ENCODE peak calls at places on chromosomes 7 and 10, in five cellular contexts. O is PC-3; D is CD4-positive, alpha-beta T cell; X is heart right ventricle; W is GM23248. C is an unnamed sample.
A peak's percentile ranks its signal among the peaks of the same experiment; 100 is the strongest.

GRCh38 chr10:16509996-16510395 is 11.7 kb downstream of the C1QL3 start:
- DNase-seq in O (no peak), X (no peak), W (peak; percentile 32), D (no peak), C (no peak)

GRCh38 chr10:76136876-76137420 is 705.5 kb downstream of the LRMDA start:
- DNase-seq in W (no peak), D (no peak), X (no peak), O (no peak), C (no peak)

GRCh38 chr7:118803-119376 is 73.5 kb upstream of the FAM20C start:
- DNase-seq in D (no peak), W (no peak), O (no peak), X (no peak), C (no peak)

GRCh38 chr10:89228136-89228535 is 21.0 kb upstream of the CH25H start:
- DNase-seq in X (no peak), O (no peak), D (no peak), W (no peak), C (no peak)

GRCh38 chr7:98474558-98474957 is 73.7 kb upstream of the BAIAP2L1 start:
- DNase-seq in O (no peak), D (no peak), X (no peak), W (peak; percentile 10), C (no peak)

GRCh38 chr7:134865001-134865845 is 85.8 kb downstream of the CALD1 start:
- DNase-seq in W (peak; percentile 52), O (no peak), X (no peak), D (peak; percentile 17), C (no peak)

GRCh38 chr7:111750168-111750715 is 187.9 kb upstream of the IMMP2L start:
- DNase-seq in X (no peak), D (no peak), O (peak; percentile 10), W (no peak), C (no peak)

GRCh38 chr7:118224521-118224920 is at the start of gene ANKRD7:
- DNase-seq in O (no peak), X (no peak), D (no peak), W (no peak), C (no peak)

GRCh38 chr7:64888561-64888900 is 14.5 kb upstream of the ZNF273 start:
- DNase-seq in D (no peak), O (no peak), W (no peak), X (no peak), C (no peak)

GRCh38 chr10:17174626-17175025 is 26.8 kb downstream of the TRDMT1 start:
- DNase-seq in X (no peak), W (peak; percentile 10), D (no peak), O (no peak), C (no peak)

GRCh38 chr7:151013728-151014497 is 10.4 kb downstream of the ATG9B start:
- DNase-seq in W (peak; percentile 92), X (peak; percentile 68), O (peak; percentile 58), D (peak; percentile 82), C (peak; percentile 92)

GRCh38 chr10:95414016-95414830 is 123.4 kb upstream of the PDLIM1 start:
- DNase-seq in X (peak; percentile 52), O (no peak), D (no peak), W (no peak), C (no peak)

GRCh38 chr7:111855161-111855841 is 293.0 kb upstream of the IMMP2L start:
- DNase-seq in D (no peak), O (peak; percentile 62), W (peak; percentile 85), X (no peak), C (peak; percentile 74)

GRCh38 chr10:37680716-37681616 is 176.4 kb downstream of the ZNF248 start:
- DNase-seq in D (no peak), W (no peak), X (no peak), O (no peak), C (no peak)

GRCh38 chr10:37679465-37679864 is 177.9 kb downstream of the ZNF248 start:
- DNase-seq in W (no peak), O (no peak), X (no peak), D (no peak), C (no peak)

GRCh38 chr10:37680243-37680683 is 177.1 kb downstream of the ZNF248 start:
- DNase-seq in O (no peak), W (no peak), X (no peak), D (no peak), C (no peak)

GRCh38 chr10:37682617-37683016 is 174.8 kb downstream of the ZNF248 start:
- DNase-seq in W (no peak), X (no peak), O (no peak), D (no peak), C (no peak)

GRCh38 chr10:37681617-37681999 is 175.8 kb downstream of the ZNF248 start:
- DNase-seq in X (no peak), D (no peak), W (no peak), O (no peak), C (no peak)
- H3K9me3 ChIP-seq in X (no peaks in the 10 kb centered on the region), D (no peaks in the 10 kb centered on the region), W (no peaks in the 10 kb centered on the region), O (no peaks in the 10 kb centered on the region), C (no peaks in the 10 kb centered on the region)

DNA sequence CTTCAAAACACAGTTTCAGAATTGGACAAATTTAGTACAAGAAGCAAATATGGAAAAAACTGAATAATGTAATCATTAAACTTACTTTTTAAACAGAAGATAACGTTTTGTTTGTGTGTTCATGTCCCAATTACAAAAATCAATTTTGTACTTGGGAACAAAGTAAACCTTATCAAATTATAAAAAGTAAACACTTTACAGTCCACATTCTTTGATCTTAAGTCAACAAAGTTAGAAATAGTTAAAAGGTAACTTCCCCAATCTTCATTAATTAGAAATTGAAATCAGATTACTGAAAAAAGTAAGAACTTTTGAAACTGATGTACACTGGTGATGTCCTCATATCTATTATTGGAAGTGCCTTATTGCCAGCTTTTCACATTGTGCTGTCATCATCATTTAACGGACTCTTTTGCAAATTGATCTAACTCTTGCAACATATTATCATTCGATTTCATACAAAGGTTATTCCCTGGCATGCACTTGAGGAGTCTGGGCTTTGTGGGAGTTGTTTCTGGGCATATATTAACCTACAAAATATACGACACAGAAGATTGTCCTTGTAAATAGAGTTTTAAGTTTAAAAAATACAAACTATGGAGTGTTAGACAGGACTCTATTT is 15.1 kb upstream of the CYP2E1 start:
- DNase-seq in O (no peak), D (no peak), W (no peak), X (no peak), C (no peak)
- H3K9me3 ChIP-seq in O (no peaks in the 10 kb centered on the region), D (no peaks in the 10 kb centered on the region), W (no peaks in the 10 kb centered on the region), X (peaks cover 11% of the 10 kb centered on the region), C (no peaks in the 10 kb centered on the region)

DNA sequence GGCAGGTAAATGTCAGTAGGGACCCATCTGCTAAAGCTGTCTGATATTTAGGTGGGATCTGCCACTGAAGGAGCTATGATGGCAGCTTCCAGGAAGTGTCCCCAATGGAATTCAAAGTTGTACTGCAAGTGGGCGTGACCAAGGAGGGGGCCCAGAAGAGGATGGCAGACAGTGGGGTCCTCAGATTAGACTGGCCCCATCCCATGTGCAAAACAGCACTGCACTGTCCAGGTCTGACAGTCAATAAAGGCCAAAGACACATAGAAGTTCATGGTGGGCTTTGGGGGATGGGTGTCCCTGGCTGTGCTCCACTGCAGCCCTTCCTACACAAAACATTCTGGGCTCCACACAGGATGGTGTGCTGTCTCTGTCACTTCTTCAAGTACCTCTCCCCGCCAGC is 49.8 kb upstream of the SORCS1 start:
- DNase-seq in W (no peak), O (no peak), D (no peak), X (no peak), C (no peak)
- H3K9me3 ChIP-seq in W (no peaks in the 10 kb centered on the region), O (no peaks in the 10 kb centered on the region), D (peaks cover 4% of the 10 kb centered on the region), X (no peaks in the 10 kb centered on the region), C (peaks cover 29% of the 10 kb centered on the region)

DNA sequence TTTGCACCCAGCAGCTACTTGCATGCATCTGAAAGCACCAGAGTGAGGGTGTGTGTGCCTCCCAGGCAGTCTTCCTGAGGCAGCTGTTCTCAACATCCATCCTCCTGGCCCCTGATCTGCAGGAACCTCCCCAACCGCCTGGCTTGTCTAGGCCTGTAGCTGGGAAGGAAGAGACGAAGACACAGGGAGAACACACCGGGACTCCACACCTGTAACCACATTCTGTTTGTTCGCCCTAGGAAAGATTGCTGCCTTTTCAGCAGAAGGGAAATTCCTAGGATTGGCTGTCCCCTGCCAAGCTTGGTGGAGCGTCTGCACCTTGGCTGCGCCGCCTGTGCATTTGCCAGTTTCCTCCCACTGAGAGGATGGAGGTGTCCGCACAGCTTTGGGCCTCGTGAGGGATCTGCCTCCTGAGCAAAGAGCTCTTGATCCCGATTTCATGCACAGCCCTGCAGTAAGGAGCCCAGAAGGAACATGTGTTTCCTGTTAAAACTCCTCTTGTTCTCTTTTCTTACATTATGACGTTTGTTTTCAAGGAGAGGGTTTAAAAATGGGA is 154.6 kb downstream of the TPST1 start:
- DNase-seq in W (no peak), O (no peak), D (no peak), X (no peak), C (no peak)
- H3K9me3 ChIP-seq in W (no peaks in the 10 kb centered on the region), O (no peaks in the 10 kb centered on the region), D (no peaks in the 10 kb centered on the region), X (no peaks in the 10 kb centered on the region), C (no peaks in the 10 kb centered on the region)